ENCODE peak calls at places on chromosomes 3 and 15, in five cellular contexts. O is cardiac fibroblast, Q is lower leg skin, J is Caco-2, X is psoas muscle. Z is an unnamed sample.

GRCh38 chr3:51581529-51581928 is 43.0 kb downstream of the RAD54L2 start:
- DNase-seq in O (peak; percentile 48), Q (no peak), J (no peak), X (no peak), Z (no peak)

GRCh38 chr3:130933801-130934345 is 40.0 kb downstream of the ATP2C1 start:
- DNase-seq in O (no peak), Q (no peak), J (no peak), X (no peak), Z (no peak)

GRCh38 chr15:27082019-27082418 is 111.0 kb downstream of the GABRG3 start:
- DNase-seq in O (no peak), Q (no peak), J (no peak), X (no peak), Z (no peak)

GRCh38 chr3:50665603-50666115 is 9.1 kb upstream of the DOCK3 start:
- DNase-seq in O (no peak), Q (no peak), J (no peak), X (peak; percentile 28), Z (no peak)

GRCh38 chr15:100852630-100853029 is 27.0 kb upstream of the ALDH1A3 start:
- DNase-seq in O (no peak), Q (no peak), J (no peak), X (no peak), Z (no peak)

GRCh38 chr15:23416349-23417276 is 30.4 kb downstream of the GOLGA6L2 start:
- DNase-seq in O (no peak), Q (no peak), J (peak; percentile 25), X (peak; percentile 49), Z (no peak)

GRCh38 chr3:121736112-121736511 is 13.4 kb downstream of the GOLGB1 start:
- DNase-seq in O (peak; percentile 55), Q (no peak), J (no peak), X (no peak), Z (no peak)

GRCh38 chr3:32780735-32781210 is 37.0 kb upstream of the TRIM71 start:
- DNase-seq in O (peak; percentile 49), Q (no peak), J (peak; percentile 91), X (no peak), Z (peak; percentile 55)

GRCh38 chr3:179321585-179322322 is 1.1 kb upstream of the ZNF639 start:
- DNase-seq in O (peak; percentile 78), Q (no peak), J (peak; percentile 31), X (no peak), Z (no peak)

GRCh38 chr3:27559381-27559780 is 75.2 kb upstream of the SLC4A7 start:
- DNase-seq in O (no peak), Q (no peak), J (no peak), X (no peak), Z (no peak)

GRCh38 chr3:185958626-185959025 is 20.8 kb upstream of the TRA2B start:
- DNase-seq in O (peak; percentile 47), Q (no peak), J (no peak), X (no peak), Z (no peak)
- TF ChIP-seq CTCF in O (no peak), Q (no peak), J (no peak), X (no peak), Z (no peak)

DNA sequence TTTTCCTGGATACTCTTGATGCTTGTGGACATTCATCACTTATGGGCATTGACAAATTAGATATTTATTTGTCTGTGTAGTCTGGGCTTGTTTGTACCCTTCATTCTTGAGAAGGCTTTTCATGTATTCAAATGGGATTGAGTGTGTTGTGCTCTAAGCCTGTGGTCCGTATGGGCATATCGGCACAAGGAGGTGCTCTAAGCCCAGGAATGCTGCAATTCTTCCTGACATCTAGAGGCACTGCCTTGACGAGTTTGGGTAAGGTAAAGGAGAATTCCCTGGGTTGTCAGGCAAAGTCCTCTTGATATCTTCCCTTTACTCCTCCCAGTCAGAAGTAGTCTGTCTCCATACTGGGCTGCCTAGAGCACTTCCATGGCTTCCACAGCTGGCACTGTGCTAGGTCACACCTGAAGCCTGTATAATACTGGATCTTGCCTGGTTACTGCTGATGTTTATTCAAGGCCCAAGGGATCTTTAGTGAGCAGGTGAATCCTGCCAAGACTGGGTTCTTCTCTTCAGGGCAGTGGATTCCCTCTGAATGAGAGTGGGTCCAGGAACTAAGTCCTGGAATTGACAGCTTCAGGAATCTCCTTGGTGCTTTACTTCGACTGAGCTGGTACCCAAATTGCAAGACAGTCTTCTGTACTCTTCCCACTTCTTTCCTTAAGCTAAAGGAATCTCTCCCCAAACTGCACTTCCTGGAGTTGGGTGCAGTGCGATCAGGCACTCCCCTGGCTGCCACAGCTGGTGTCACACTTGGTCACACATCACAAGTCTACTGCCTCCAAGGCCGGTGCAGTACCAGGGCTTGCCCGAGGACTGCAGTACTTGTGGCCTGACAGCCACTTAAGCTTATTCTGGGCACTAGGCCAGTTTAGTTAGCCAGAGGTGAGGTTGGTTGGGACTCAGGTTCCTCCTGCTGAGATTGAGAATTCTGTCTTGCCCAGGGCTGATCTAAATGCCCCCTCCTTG is 46.0 kb downstream of the GALK2 start:
- DNase-seq in O (no peak), Q (no peak), J (no peak), X (no peak), Z (peak; percentile 38)
- TF ChIP-seq CTCF in O (no peak), Q (no peak), J (no peak), X (peak; percentile 12), Z (no peak)

DNA sequence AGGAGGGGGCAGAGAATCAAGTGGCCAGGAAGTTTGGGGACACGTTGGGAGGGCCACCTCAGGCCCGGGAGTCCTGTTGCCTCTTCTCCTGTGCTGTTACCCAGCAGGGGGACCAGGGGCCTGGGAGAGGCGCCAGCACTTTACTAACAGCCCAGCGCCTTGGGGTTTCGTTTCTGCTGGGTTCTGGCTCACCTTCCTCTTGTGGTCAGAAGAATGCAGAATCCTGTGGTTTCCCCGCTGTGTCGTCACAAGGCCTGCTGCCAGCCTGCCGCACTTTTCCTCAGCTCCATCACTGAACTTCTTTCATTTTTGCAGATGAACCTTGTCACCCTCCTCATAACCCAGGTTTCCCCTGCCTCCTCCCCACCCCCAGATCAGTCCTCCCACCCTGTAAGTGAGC is 67.7 kb downstream of the SLC30A4 start:
- DNase-seq in O (peak; percentile 96), Q (no peak), J (no peak), X (peak; percentile 67), Z (peak; percentile 61)
- TF ChIP-seq CTCF in O (peak; percentile 42), Q (no peak), J (no peak), X (no peak), Z (no peak)

GRCh38 chr3:25594007-25594502 is 70.7 kb downstream of the TOP2B start:
- DNase-seq in O (peak; percentile 88), Q (no peak), J (peak; percentile 49), X (no peak), Z (no peak)
- TF ChIP-seq CTCF in O (peak; percentile 59), Q (no peak), J (peak; percentile 83), X (peak; percentile 86), Z (peak; percentile 39)

GRCh38 chr3:36600413-36600812 is 163.9 kb downstream of the DCLK3 start:
- DNase-seq in O (no peak), Q (no peak), J (no peak), X (no peak), Z (no peak)
- TF ChIP-seq CTCF in O (no peak), Q (no peak), J (no peak), X (no peak), Z (no peak)

DNA sequence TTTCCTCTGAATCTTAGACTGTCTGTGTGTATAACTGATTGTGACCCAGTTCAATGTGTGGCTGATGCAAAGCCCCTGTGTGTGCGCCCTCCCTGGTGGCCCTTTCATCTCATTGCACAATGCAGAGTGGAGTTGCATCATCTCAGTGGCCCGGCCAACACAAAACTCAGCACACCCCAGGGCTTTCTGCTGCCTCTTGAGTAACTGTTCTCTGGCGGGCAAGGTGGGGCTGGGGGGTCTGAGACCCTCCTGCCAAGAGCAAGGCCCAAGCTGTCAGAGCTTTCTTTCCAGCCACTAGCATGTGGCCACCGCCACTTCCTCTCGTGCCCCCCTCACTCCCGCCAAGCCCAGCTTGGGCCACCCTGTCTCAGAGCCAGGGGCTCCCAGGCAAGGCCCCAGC is 80.7 kb upstream of the ALDH1L1 start:
- DNase-seq in O (peak; percentile 82), Q (peak; percentile 53), J (no peak), X (peak; percentile 86), Z (no peak)
- TF ChIP-seq CTCF in O (peak; percentile 17), Q (no peak), J (no peak), X (no peak), Z (no peak)